ENCODE peak calls at places on chromosomes 6 and 20, in eight cellular contexts. C is mesothelial cell of epicardium; U is NCI-H1092 treated with DMSO at 0.1 percent for 48 hours; J is astrocyte of the cerebellum; D is non-pigmented ciliary epithelial cell; O is T1000; Z is stimulated activated CD4-positive, alpha-beta T cell treated with anti-CD3 and anti-CD28 coated beads, Interleukin-2, amount 100 ng/mL, for 24 hours; V is colonic mucosa. M is an unnamed sample.

GRCh38 chr6:162443101-162443500 is 284.5 kb downstream of the PRKN start:
- DNase-seq in O (no peak), C (no peak), J (no peak), D (no peak), Z (no peak), U (no peak), V (no peak), M (no peak)

GRCh38 chr6:114452785-114453401 is 110.1 kb upstream of the HS3ST5 start:
- DNase-seq in V (no peak), D (no peak), J (no peak), O (no peak), U (no peak), C (no peak), Z (no peak), M (no peak)

GRCh38 chr6:107061125-107062020 is 33.4 kb downstream of the MTRES1 start:
- DNase-seq in U (no peak), C (no peak), D (no peak), V (no peak), Z (no peak), O (no peak), J (no peak), M (no peak)

GRCh38 chr6:35267446-35267845 is 7.9 kb downstream of the ZNF76 start:
- DNase-seq in Z (no peak), U (no peak), C (no peak), J (no peak), D (no peak), O (no peak), V (no peak), M (no peak)

GRCh38 chr6:69232506-69233194 is 564.2 kb downstream of the LMBRD1 start:
- DNase-seq in O (peak), J (peak), C (peak), Z (peak), U (no peak), D (peak), V (peak), M (no peak)

GRCh38 chr20:50992733-50993457 is 30.0 kb downstream of the KCNG1 start:
- DNase-seq in O (peak), D (peak), J (peak), Z (peak), V (peak), C (no peak), U (peak), M (no peak)

GRCh38 chr6:146851837-146852236 is 253.1 kb downstream of the ADGB start:
- DNase-seq in V (no peak), C (no peak), U (no peak), O (peak), D (peak), J (peak), Z (no peak), M (no peak)

GRCh38 chr6:28207244-28208179 is 17.6 kb upstream of the ZSCAN9 start:
- DNase-seq in D (no peak), U (no peak), J (no peak), V (peak), Z (no peak), O (no peak), C (peak), M (no peak)

GRCh38 chr6:78533876-78534275 is 333.5 kb upstream of the IRAK1BP1 start:
- DNase-seq in D (no peak), V (no peak), U (no peak), C (no peak), J (no peak), Z (no peak), O (no peak), M (no peak)

GRCh38 chr6:154974485-154975149 is 20.5 kb upstream of the TIAM2 start:
- DNase-seq in D (no peak), J (no peak), C (no peak), O (no peak), U (no peak), V (no peak), Z (no peak), M (no peak)

GRCh38 chr6:132648356-132648755 is 10.6 kb downstream of the TAAR1 start:
- DNase-seq in C (no peak), V (no peak), J (peak), U (no peak), O (no peak), Z (no peak), D (peak), M (no peak)

GRCh38 chr6:67252663-67253062 is 1382.4 kb upstream of the ADGRB3 start:
- DNase-seq in V (no peak), Z (no peak), D (no peak), J (no peak), C (no peak), O (no peak), U (no peak), M (no peak)

GRCh38 chr6:154696661-154697060 is 36.6 kb upstream of the SCAF8 start:
- DNase-seq in J (no peak), V (peak), U (no peak), O (no peak), D (no peak), Z (no peak), C (no peak), M (no peak)

GRCh38 chr6:147179809-147180208 is 24.4 kb upstream of the STXBP5 start:
- DNase-seq in D (no peak), J (no peak), V (no peak), C (no peak), Z (no peak), O (no peak), U (no peak), M (no peak)

GRCh38 chr20:57792386-57793095 is 82.7 kb upstream of the PMEPA1 start:
- DNase-seq in C (no peak), J (no peak), Z (no peak), D (no peak), O (peak), U (no peak), V (no peak), M (no peak)

GRCh38 chr6:158143700-158144099 is 24.4 kb downstream of the SERAC1 start:
- DNase-seq in J (no peak), V (no peak), C (no peak), Z (no peak), D (no peak), O (no peak), U (no peak), M (no peak)

GRCh38 chr6:6984585-6985366 is 123.0 kb upstream of the RREB1 start:
- DNase-seq in D (no peak), V (peak), J (no peak), Z (no peak), U (no peak), O (no peak), C (no peak), M (no peak)

GRCh38 chr6:78598966-78599365 is 268.4 kb upstream of the IRAK1BP1 start:
- DNase-seq in Z (no peak), O (peak), C (no peak), U (no peak), V (no peak), J (peak), D (peak), M (no peak)

GRCh38 chr20:20224806-20225205 is 143.1 kb upstream of the INSM1 start:
- DNase-seq in Z (no peak), J (no peak), U (peak), C (no peak), O (no peak), D (no peak), V (no peak), M (no peak)

GRCh38 chr20:1775117-1775516 is 117.5 kb upstream of the SIRPG start:
- DNase-seq in V (no peak), U (no peak), J (no peak), O (no peak), Z (no peak), D (no peak), C (no peak), M (no peak)

GRCh38 chr20:25496968-25497401 is 88.3 kb downstream of the NINL start:
- DNase-seq in Z (no peak), O (peak), C (no peak), D (no peak), J (no peak), V (no peak), U (no peak), M (no peak)

GRCh38 chr6:70494833-70495232 is 71.9 kb upstream of the SDHAF4 start:
- DNase-seq in J (no peak), O (no peak), U (no peak), Z (no peak), V (no peak), D (no peak), C (no peak), M (no peak)

GRCh38 chr6:52566853-52567279 is 10.0 kb downstream of the TRAM2 start:
- DNase-seq in V (no peak), U (no peak), O (peak), D (peak), C (no peak), J (no peak), Z (no peak), M (no peak)

GRCh38 chr6:42571611-42572342 is 7.9 kb downstream of the UBR2 start:
- DNase-seq in D (no peak), V (no peak), U (no peak), J (no peak), C (no peak), O (no peak), Z (no peak), M (no peak)

GRCh38 chr6:33694401-33694931 is 17.0 kb downstream of the UQCC2 start:
- DNase-seq in D (no peak), V (no peak), U (no peak), C (no peak), J (no peak), Z (peak), O (no peak), M (no peak)

GRCh38 chr6:148723484-148723883 is 23.3 kb upstream of the UST start:
- DNase-seq in D (peak), C (no peak), J (peak), U (no peak), V (no peak), O (no peak), Z (no peak), M (no peak)

GRCh38 chr6:41263267-41263666 is 23.2 kb downstream of the TREM1 start:
- DNase-seq in C (no peak), Z (no peak), D (no peak), J (no peak), V (no peak), O (no peak), U (no peak), M (no peak)

GRCh38 chr6:12288844-12289654 is 1.1 kb upstream of the EDN1 start:
- DNase-seq in U (no peak), J (peak), C (peak), V (peak), O (peak), D (no peak), Z (peak), M (peak)